ENCODE peak calls at places on chromosomes 7 and 10, in five cellular contexts. L is ovary, O is Peyer's patch, V is hepatocyte, B is uterus. R is an unnamed sample.

GRCh38 chr7:13068032-13068431 is 380.6 kb downstream of the ARL4A start:
- DNase-seq in L (no peak), B (no peak), V (no peak), O (no peak), R (no peak)

GRCh38 chr10:52665821-52666220 is 106.8 kb downstream of the MBL2 start:
- DNase-seq in O (no peak), V (no peak), B (no peak), L (no peak), R (no peak)

GRCh38 chr10:118792501-118792900 is 37.7 kb upstream of the CACUL1 start:
- DNase-seq in O (no peak), V (no peak), L (no peak), B (no peak), R (no peak)

GRCh38 chr7:18552311-18552916 is 56.9 kb downstream of the HDAC9 start:
- DNase-seq in L (no peak), V (no peak), B (no peak), O (no peak), R (no peak)

GRCh38 chr7:137440434-137440830 is 96.9 kb upstream of the PTN start:
- DNase-seq in L (no peak), O (no peak), V (no peak), B (no peak), R (no peak)

GRCh38 chr10:28533571-28534304 is 820 bp downstream of the WAC start:
- DNase-seq in L (peak; percentile 78), V (peak; percentile 80), B (peak; percentile 67), O (peak; percentile 71), R (no peak)

GRCh38 chr10:70661623-70662361 is 10.5 kb upstream of the ADAMTS14 start:
- DNase-seq in L (no peak), V (no peak), O (no peak), B (no peak), R (no peak)

GRCh38 chr10:102375867-102376266 is 19.6 kb upstream of the NFKB2 start:
- DNase-seq in L (no peak), V (no peak), B (no peak), O (no peak), R (no peak)

GRCh38 chr10:54284526-54285193 is 516.4 kb downstream of the PCDH15 start:
- DNase-seq in B (no peak), O (no peak), L (no peak), V (no peak), R (no peak)

GRCh38 chr7:47581442-47581820 is 480 bp downstream of the TNS3 start:
- DNase-seq in B (no peak), V (peak; percentile 73), L (peak; percentile 59), O (no peak), R (no peak)

GRCh38 chr7:47580811-47581331 is 1.0 kb downstream of the TNS3 start:
- DNase-seq in L (no peak), O (no peak), B (no peak), V (no peak), R (no peak)

GRCh38 chr7:47579458-47579857 is 2.5 kb downstream of the TNS3 start:
- DNase-seq in B (no peak), O (no peak), V (no peak), L (no peak), R (no peak)

GRCh38 chr7:47578581-47579270 is 3.2 kb downstream of the TNS3 start:
- DNase-seq in B (no peak), L (no peak), O (peak; percentile 40), V (peak; percentile 62), R (no peak)

DNA sequence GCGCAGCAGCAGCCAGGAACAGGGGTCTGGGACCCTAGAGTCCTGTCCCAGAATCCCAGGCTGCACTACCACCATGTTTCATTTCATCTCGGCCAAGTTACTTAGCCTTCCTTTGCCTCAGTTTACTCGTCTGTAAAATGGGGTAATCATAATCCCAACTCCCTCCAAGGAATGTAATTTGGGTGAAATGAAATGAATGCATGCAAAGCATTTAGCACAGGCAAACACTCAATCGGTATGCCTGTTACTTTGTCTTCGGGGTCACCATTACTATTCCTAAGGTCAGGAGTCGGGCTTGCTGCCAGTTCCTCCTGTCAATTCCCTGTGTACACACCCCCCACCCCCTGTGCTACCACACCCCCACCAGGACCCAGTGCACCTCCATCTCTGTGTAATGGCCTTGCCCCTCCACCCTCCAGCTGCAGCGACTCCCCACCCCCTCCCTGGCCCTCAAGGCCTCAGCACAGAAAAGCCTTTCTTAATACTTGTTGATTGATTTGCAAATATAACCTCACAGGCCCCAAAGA is 1.7 kb downstream of the TNS3 start:
- DNase-seq in V (peak; percentile 56), L (no peak), B (no peak), O (no peak), R (no peak)
- H3K4me1 ChIP-seq in V (peaks cover 58% of the 10 kb centered on the region), L (peaks cover 44% of the 10 kb centered on the region), B (peaks cover 4% of the 10 kb centered on the region), O (no peaks in the 10 kb centered on the region), R (peaks cover 40% of the 10 kb centered on the region)

GRCh38 chr10:129345763-129346162 is 121.3 kb upstream of the MGMT start:
- DNase-seq in B (no peak), L (no peak), V (no peak), O (no peak), R (no peak)
- TF ChIP-seq CTCF in B (no peak), L (no peak), V (no peak), O (no peak), R (no peak)

DNA sequence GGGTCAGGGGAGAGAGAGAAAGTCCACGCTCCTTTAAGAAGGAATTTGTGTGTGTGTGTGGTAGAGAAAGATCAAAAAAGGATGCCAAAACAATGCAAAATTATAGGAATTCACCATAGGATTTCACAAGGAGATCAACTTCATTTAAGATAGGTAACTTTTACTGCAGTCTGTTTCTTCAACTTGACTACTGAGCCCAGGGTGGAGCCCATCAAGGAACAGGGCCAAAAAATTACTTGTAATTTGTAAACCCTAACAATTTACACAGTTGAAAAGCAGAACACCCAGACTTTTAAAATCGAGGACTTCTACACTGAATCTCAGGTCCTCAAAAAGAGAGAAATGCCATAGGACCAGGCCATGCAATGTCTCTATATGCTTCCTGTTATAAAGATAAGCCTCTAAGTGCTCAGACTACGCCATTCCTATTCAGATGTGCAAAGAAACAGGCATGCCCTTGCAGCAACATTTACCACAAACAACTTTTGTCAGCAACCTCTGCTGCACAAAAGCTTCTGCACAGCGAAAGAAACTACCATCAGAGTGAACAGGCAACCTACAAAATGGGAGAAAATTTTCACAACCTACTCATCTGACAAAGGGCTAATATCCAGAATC is 10.6 kb upstream of the GIMAP4 start:
- DNase-seq in L (no peak), B (no peak), O (no peak), V (no peak), R (no peak)
- H3K4me3 ChIP-seq in L (no peak overlapping the region), B (no peak overlapping the region), O (no peak overlapping the region), V (no peak overlapping the region), R (no peak overlapping the region)

DNA sequence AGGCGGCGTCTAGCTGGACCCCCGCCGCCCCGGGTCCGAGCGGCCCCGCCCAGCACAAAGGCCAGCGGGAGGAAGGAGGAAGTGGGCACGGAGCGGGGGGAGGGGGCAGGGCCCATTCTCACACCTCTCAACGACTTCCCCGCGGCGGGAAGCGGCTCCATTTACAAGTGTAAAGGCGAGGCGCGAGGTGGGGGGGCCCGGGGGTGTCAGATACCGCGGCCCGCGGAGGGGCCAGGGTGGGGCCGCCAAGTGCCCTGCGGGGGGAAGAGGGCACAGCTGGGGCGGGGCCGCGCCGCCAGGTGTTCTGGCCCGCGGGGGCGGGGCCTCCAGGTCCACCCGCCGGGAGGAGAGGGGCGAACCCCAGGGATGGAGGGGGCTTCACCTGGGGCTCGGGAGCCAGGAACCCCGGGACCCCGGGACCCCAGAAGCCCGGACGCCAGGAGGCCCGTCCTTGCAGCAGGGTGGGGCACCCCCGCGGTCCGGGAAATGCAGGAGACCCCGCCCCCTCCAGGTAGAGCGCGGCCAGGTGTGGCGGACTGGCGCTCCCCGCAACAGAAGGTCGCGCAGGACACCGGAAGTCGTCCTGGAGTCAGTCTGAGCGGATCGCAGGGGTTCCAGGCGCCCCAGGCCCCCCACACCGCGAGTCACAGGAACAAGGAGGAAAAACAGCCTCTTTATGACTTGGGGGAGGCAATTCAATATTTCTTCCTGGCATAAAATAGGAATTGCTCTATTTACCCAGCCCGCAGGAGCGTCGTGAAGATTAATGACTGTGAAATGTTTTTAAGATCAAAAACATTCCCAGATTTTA is 8.3 kb downstream of the CTBP2 start:
- DNase-seq in O (no peak), B (no peak), L (no peak), V (peak; percentile 66), R (no peak)
- H3K4me1 ChIP-seq in O (peaks cover 10% of the 10 kb centered on the region), B (peaks cover 58% of the 10 kb centered on the region), L (peaks cover 46% of the 10 kb centered on the region), V (peaks cover 87% of the 10 kb centered on the region), R (peaks cover 67% of the 10 kb centered on the region)